ENCODE peak calls at places on chromosomes 6 and 20, in four cellular contexts. N is K562, Q is H1, F is HepG2. K is an unnamed sample.

GRCh38 chr20:43799150-43799711 is 72.4 kb upstream of the GTSF1L start:
- DNase-seq in F (no peak), N (no peak), Q (no peak), K (no peak)

GRCh38 chr20:21099653-21100589 is 6.2 kb downstream of the LINC00237 start:
- DNase-seq in F (no peak), Q (peak; percentile 68), N (peak; percentile 30), K (no peak)

GRCh38 chr6:130147151-130147550 is 75.6 kb downstream of the SAMD3 start:
- DNase-seq in Q (no peak), N (no peak), F (no peak), K (no peak)

GRCh38 chr6:107386340-107386739 is 73.0 kb downstream of the PDSS2 start:
- DNase-seq in N (no peak), F (no peak), Q (no peak), K (no peak)

GRCh38 chr20:478949-479429 is 16.7 kb upstream of the TBC1D20 start:
- DNase-seq in F (peak; percentile 84), N (peak; percentile 67), Q (no peak), K (no peak)

GRCh38 chr6:16222826-16223225 is 15.6 kb upstream of the GMPR start:
- DNase-seq in F (no peak), N (no peak), Q (no peak), K (no peak)

GRCh38 chr6:156821707-156822106 is 44.5 kb downstream of the ARID1B start:
- DNase-seq in Q (no peak), N (no peak), F (no peak), K (no peak)

GRCh38 chr6:53426544-53427270 is 78.0 kb upstream of the ELOVL5 start:
- DNase-seq in Q (no peak), N (no peak), F (no peak), K (peak; percentile 74)

GRCh38 chr6:16413399-16413798 is 175.0 kb downstream of the GMPR start:
- DNase-seq in F (no peak), Q (no peak), N (no peak), K (no peak)

GRCh38 chr6:113094781-113095180 is 747.7 kb downstream of the RFPL4B start:
- DNase-seq in F (no peak), N (no peak), Q (no peak), K (no peak)

GRCh38 chr20:12217382-12217781 is 299.7 kb downstream of the BTBD3 start:
- DNase-seq in F (no peak), Q (no peak), N (no peak), K (no peak)

GRCh38 chr20:13775867-13776266 is 8.9 kb downstream of the ESF1 start:
- DNase-seq in Q (no peak), N (no peak), F (no peak), K (no peak)

GRCh38 chr20:61127311-61128044 is 124.6 kb upstream of the CDH4 start:
- DNase-seq in Q (no peak), F (no peak), N (no peak), K (no peak)

GRCh38 chr6:89073014-89073620 is 7.4 kb upstream of the PNRC1 start:
- DNase-seq in Q (no peak), F (peak; percentile 57), N (peak; percentile 78), K (no peak)

GRCh38 chr6:43456737-43457126 is 1.4 kb upstream of the DLK2 start:
- DNase-seq in N (peak; percentile 43), Q (no peak), F (no peak), K (no peak)

GRCh38 chr20:43023836-43024235 is 165.9 kb downstream of the PTPRT start:
- DNase-seq in Q (no peak), N (no peak), F (no peak), K (no peak)

GRCh38 chr6:71349395-71349794 is 60.8 kb downstream of the OGFRL1 start:
- DNase-seq in F (peak; percentile 2), N (no peak), Q (no peak), K (no peak)

GRCh38 chr20:59055302-59055701 is 12.7 kb upstream of the PRELID3B start:
- DNase-seq in Q (no peak), F (no peak), N (no peak), K (no peak)

GRCh38 chr20:46342045-46342378 is 33.7 kb upstream of the CDH22 start:
- DNase-seq in F (no peak), Q (no peak), N (no peak), K (no peak)

GRCh38 chr20:5696011-5696559 is 54.1 kb upstream of the SHLD1 start:
- DNase-seq in N (no peak), Q (no peak), F (peak; percentile 47), K (no peak)

GRCh38 chr20:63778857-63779256 is 39.3 kb downstream of the SLC2A4RG start:
- DNase-seq in Q (no peak), F (no peak), N (peak; percentile 17), K (no peak)

GRCh38 chr6:7034055-7034454 is 73.7 kb upstream of the RREB1 start:
- DNase-seq in Q (no peak), N (no peak), F (no peak), K (no peak)

GRCh38 chr6:63663147-63663877 is 27.7 kb downstream of the PHF3 start:
- DNase-seq in N (peak; percentile 37), Q (no peak), F (no peak), K (no peak)

GRCh38 chr6:8279094-8279805 is 156.1 kb downstream of the SLC35B3 start:
- DNase-seq in Q (no peak), N (no peak), F (no peak), K (no peak)

GRCh38 chr20:6513586-6513985 is 253.9 kb upstream of the BMP2 start:
- DNase-seq in Q (no peak), F (no peak), N (no peak), K (no peak)

GRCh38 chr20:56411759-56412472 is at the start of gene CASS4:
- DNase-seq in F (peak; percentile 68), Q (no peak), N (peak; percentile 97), K (no peak)

GRCh38 chr6:144493035-144493910 is 208.1 kb downstream of the UTRN start:
- DNase-seq in F (no peak), Q (no peak), N (no peak), K (no peak)

GRCh38 chr20:420169-420620 is 12.1 kb downstream of the RBCK1 start:
- DNase-seq in Q (no peak), N (no peak), F (no peak), K (no peak)

GRCh38 chr6:83470587-83470986 is 39.7 kb upstream of the ME1 start:
- DNase-seq in N (no peak), F (no peak), Q (no peak), K (no peak)

GRCh38 chr20:44959082-44959895 is 908 bp downstream of the TOMM34 start:
- DNase-seq in N (peak; percentile 72), F (peak; percentile 65), Q (no peak), K (no peak)

GRCh38 chr6:11263185-11263817 is 30.8 kb upstream of the NEDD9 start:
- DNase-seq in F (peak; percentile 44), Q (no peak), N (no peak), K (no peak)

GRCh38 chr6:150345786-150346185 is 23.0 kb upstream of the IYD start:
- DNase-seq in Q (no peak), N (no peak), F (no peak), K (no peak)

GRCh38 chr6:16322666-16323312 is 84.4 kb downstream of the GMPR start:
- DNase-seq in Q (no peak), N (peak; percentile 91), F (no peak), K (no peak)

GRCh38 chr6:129050086-129050485 is 167.1 kb downstream of the LAMA2 start:
- DNase-seq in Q (no peak), F (no peak), N (no peak), K (no peak)

GRCh38 chr6:4914412-4915159 is 89.3 kb downstream of the RPP40 start:
- DNase-seq in F (no peak), Q (no peak), N (no peak), K (no peak)

DNA sequence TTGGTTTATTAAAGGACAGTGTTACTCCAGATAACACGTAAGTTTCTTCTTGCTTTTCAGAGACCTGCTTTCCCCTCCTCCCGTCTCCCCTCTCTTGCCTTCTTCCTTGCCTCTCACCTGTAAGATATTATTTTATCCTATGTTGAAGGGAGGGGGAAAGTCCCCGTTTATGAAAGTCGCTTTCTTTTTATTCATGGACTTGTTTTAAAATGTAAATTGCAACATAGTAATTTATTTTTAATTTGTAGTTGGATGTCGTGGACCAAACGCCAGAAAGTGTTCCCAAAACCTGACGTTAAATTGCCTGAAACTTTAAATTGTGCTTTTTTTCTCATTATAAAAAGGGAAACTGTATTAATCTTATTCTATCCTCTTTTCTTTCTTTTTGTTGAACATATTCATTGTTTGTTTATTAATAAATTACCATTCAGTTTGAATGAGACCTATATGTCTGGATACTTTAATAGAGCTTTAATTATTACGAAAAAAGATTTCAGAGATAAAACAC is 2.7 kb downstream of the FOXC1 start:
- DNase-seq in N (no peak), Q (no peak), F (no peak), K (no peak)
- TF ChIP-seq EZH2 in N (no peak), Q (peak; percentile 13), F (no peak), K (no peak)

GRCh38 chr6:35401514-35401913 is 50.6 kb upstream of the FANCE start:
- DNase-seq in N (no peak), Q (no peak), F (no peak), K (no peak)
- TF ChIP-seq GABPA in N (no peak), Q (no peak), F (no peak), K (no peak)

GRCh38 chr20:41508335-41508734 is 109.8 kb downstream of the CHD6 start:
- DNase-seq in N (no peak), Q (no peak), F (no peak), K (no peak)

GRCh38 chr20:41509801-41510200 is 108.4 kb downstream of the CHD6 start:
- DNase-seq in Q (no peak), N (no peak), F (peak; percentile 72), K (no peak)

GRCh38 chr20:41506192-41506915 is 111.8 kb downstream of the CHD6 start:
- DNase-seq in Q (no peak), F (peak; percentile 45), N (no peak), K (no peak)

GRCh38 chr20:41509316-41509715 is 108.9 kb downstream of the CHD6 start:
- DNase-seq in F (no peak), N (no peak), Q (no peak), K (no peak)

DNA sequence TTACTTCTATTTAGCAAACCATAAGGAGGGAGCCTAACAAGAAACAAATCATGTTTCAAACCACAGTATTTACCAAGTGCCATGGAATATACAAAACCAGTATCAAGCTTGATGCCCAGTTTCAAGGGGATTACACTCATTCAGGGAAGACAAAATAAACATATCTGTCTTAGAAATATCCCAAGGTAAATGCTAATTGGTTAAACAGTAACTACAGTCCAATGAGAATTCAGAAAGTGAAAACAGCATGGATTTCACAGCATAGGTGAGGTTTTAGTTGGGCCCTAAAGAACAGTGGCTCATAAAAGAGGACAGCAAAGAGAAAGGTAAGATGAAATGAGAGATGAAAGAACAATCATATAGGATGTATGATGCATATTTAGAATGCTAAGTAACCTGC is 110.3 kb downstream of the CHD6 start:
- DNase-seq in N (no peak), F (no peak), Q (no peak), K (no peak)
- TF ChIP-seq EZH2 in N (no peak), F (no peak), Q (no peak), K (no peak)

DNA sequence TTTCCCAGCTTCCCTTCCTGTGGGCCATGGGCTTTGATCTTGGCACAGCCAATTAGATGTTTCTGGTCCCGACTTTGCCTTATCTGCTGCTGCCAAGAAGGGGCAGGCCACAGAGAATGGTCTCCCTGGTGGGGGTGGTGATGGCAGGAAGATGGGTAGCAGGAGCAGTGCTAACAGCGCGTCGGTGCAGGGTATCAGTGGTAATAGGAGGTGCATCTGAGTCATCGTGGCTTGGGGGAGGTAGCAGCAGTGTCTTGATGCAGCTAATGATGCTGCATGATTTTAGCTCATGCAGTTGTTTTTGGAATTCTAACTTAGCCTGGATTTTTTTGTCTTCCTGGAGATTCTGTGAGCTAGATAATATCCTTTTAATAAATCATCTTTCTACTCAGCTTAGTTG is 18.9 kb upstream of the MAS1 start:
- DNase-seq in F (no peak), Q (no peak), N (no peak), K (no peak)
- TF ChIP-seq GABPA in F (no peak), Q (no peak), N (no peak), K (no peak)

K was measured in GM12878.